ENCODE peak calls at places on chromosomes 12 and 14, in five cellular contexts. One of them, this sample, is unnamed.

GRCh38 chr12:32418903-32419519 is 19.7 kb downstream of the FGD4 start:
- DNase-seq in A549: no peak
- DNase-seq in fibroblast of lung: no peak
- DNase-seq in naive thymus-derived CD4-positive, alpha-beta T cell: no peak
- DNase-seq in stomach: no peak
- DNase-seq in this sample: no peak

GRCh38 chr14:37819155-37820015 is 224.0 kb downstream of the TTC6 start:
- DNase-seq in A549: peak; percentile 16
- DNase-seq in fibroblast of lung: peak; percentile 79
- DNase-seq in naive thymus-derived CD4-positive, alpha-beta T cell: no peak
- DNase-seq in stomach: no peak
- DNase-seq in this sample: peak; percentile 52

GRCh38 chr12:30925607-30926242 is 823 bp upstream of the TSPAN11 start:
- DNase-seq in A549: no peak
- DNase-seq in fibroblast of lung: no peak
- DNase-seq in naive thymus-derived CD4-positive, alpha-beta T cell: no peak
- DNase-seq in stomach: no peak
- DNase-seq in this sample: no peak

GRCh38 chr12:106648736-106649135 is 65.9 kb downstream of the RFX4 start:
- DNase-seq in A549: no peak
- DNase-seq in fibroblast of lung: no peak
- DNase-seq in naive thymus-derived CD4-positive, alpha-beta T cell: no peak
- DNase-seq in stomach: no peak
- DNase-seq in this sample: no peak

GRCh38 chr12:123935956-123936355 is 36.7 kb downstream of the CCDC92 start:
- DNase-seq in A549: no peak
- DNase-seq in fibroblast of lung: no peak
- DNase-seq in naive thymus-derived CD4-positive, alpha-beta T cell: no peak
- DNase-seq in stomach: no peak
- DNase-seq in this sample: no peak

GRCh38 chr12:89162704-89163261 is 189.5 kb downstream of the DUSP6 start:
- DNase-seq in A549: peak; percentile 91
- DNase-seq in fibroblast of lung: peak; percentile 98
- DNase-seq in naive thymus-derived CD4-positive, alpha-beta T cell: no peak
- DNase-seq in stomach: peak; percentile 27
- DNase-seq in this sample: peak; percentile 94

GRCh38 chr12:93990832-93991748 is 157.3 kb upstream of the PLXNC1 start:
- DNase-seq in A549: peak; percentile 48
- DNase-seq in fibroblast of lung: peak; percentile 64
- DNase-seq in naive thymus-derived CD4-positive, alpha-beta T cell: no peak
- DNase-seq in stomach: no peak
- DNase-seq in this sample: no peak

GRCh38 chr14:65101631-65102440 is 481 bp downstream of the MAX start:
- DNase-seq in A549: no peak
- DNase-seq in fibroblast of lung: no peak
- DNase-seq in naive thymus-derived CD4-positive, alpha-beta T cell: peak; percentile 43
- DNase-seq in stomach: peak; percentile 30
- DNase-seq in this sample: peak; percentile 51

GRCh38 chr12:69570000-69570516 is 15.2 kb upstream of the CCT2 start:
- DNase-seq in A549: peak; percentile 79
- DNase-seq in fibroblast of lung: peak; percentile 96
- DNase-seq in naive thymus-derived CD4-positive, alpha-beta T cell: no peak
- DNase-seq in stomach: no peak
- DNase-seq in this sample: peak; percentile 47

GRCh38 chr12:10088955-10089354 is 9.8 kb downstream of the CLEC1A start:
- DNase-seq in A549: no peak
- DNase-seq in fibroblast of lung: no peak
- DNase-seq in naive thymus-derived CD4-positive, alpha-beta T cell: no peak
- DNase-seq in stomach: no peak
- DNase-seq in this sample: no peak

GRCh38 chr14:77955816-77956796 is 156.2 kb downstream of the ADCK1 start:
- DNase-seq in A549: no peak
- DNase-seq in fibroblast of lung: no peak
- DNase-seq in naive thymus-derived CD4-positive, alpha-beta T cell: no peak
- DNase-seq in stomach: no peak
- DNase-seq in this sample: no peak

GRCh38 chr12:14950982-14951746 is 10.2 kb downstream of the ARHGDIB start:
- DNase-seq in A549: no peak
- DNase-seq in fibroblast of lung: peak; percentile 27
- DNase-seq in naive thymus-derived CD4-positive, alpha-beta T cell: no peak
- DNase-seq in stomach: no peak
- DNase-seq in this sample: no peak

GRCh38 chr14:74509587-74510210 is 16.1 kb downstream of the ISCA2 start:
- DNase-seq in A549: no peak
- DNase-seq in fibroblast of lung: no peak
- DNase-seq in naive thymus-derived CD4-positive, alpha-beta T cell: no peak
- DNase-seq in stomach: no peak
- DNase-seq in this sample: no peak

GRCh38 chr14:57382283-57382682 is 8.1 kb upstream of the NAA30 start:
- DNase-seq in A549: peak; percentile 38
- DNase-seq in fibroblast of lung: peak; percentile 86
- DNase-seq in naive thymus-derived CD4-positive, alpha-beta T cell: no peak
- DNase-seq in stomach: no peak
- DNase-seq in this sample: peak; percentile 42

GRCh38 chr14:23112359-23113178 is 6.5 kb downstream of the CEBPE start:
- DNase-seq in A549: no peak
- DNase-seq in fibroblast of lung: no peak
- DNase-seq in naive thymus-derived CD4-positive, alpha-beta T cell: no peak
- DNase-seq in stomach: no peak
- DNase-seq in this sample: no peak

GRCh38 chr12:52455818-52456217 is 3.9 kb upstream of the KRT6B start:
- DNase-seq in A549: no peak
- DNase-seq in fibroblast of lung: no peak
- DNase-seq in naive thymus-derived CD4-positive, alpha-beta T cell: no peak
- DNase-seq in stomach: no peak
- DNase-seq in this sample: no peak

GRCh38 chr14:20435454-20436362 is at the start of gene KLHL33:
- DNase-seq in A549: no peak
- DNase-seq in fibroblast of lung: no peak
- DNase-seq in naive thymus-derived CD4-positive, alpha-beta T cell: no peak
- DNase-seq in stomach: no peak
- DNase-seq in this sample: no peak

GRCh38 chr12:49476091-49476490 is 62.7 kb upstream of the KCNH3 start:
- DNase-seq in A549: no peak
- DNase-seq in fibroblast of lung: no peak
- DNase-seq in naive thymus-derived CD4-positive, alpha-beta T cell: no peak
- DNase-seq in stomach: no peak
- DNase-seq in this sample: no peak

DNA sequence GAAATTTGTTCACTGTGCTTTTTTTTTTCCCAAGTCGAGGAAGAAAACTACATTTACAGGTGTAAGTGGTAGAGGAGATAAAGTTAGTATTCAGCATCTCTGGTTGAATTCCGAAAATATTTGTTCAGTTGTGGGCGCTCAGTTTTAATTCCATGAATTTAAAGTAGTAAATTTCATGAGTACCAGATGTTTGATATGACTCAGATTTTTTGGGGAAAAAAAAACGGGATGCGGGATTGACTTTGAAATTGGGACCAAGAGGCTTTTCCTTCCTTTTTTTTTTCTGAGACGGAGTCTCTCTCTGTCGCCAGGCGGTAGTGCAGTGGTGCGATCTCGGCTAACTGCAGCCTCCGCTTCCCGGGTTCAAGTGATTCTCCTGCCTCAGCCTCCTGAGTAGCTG is 1.6 kb downstream of the TULP3 start:
- DNase-seq in A549: no peak
- DNase-seq in fibroblast of lung: peak; percentile 28
- DNase-seq in naive thymus-derived CD4-positive, alpha-beta T cell: no peak
- DNase-seq in stomach: no peak
- DNase-seq in this sample: peak; percentile 50
- H3K4me3 ChIP-seq in A549: no peak overlapping the region
- H3K4me3 ChIP-seq in fibroblast of lung: peak overlapping the region; percentile 92
- H3K4me3 ChIP-seq in naive thymus-derived CD4-positive, alpha-beta T cell: no peak overlapping the region
- H3K4me3 ChIP-seq in stomach: peak overlapping the region; percentile 73
- H3K4me3 ChIP-seq in this sample: peak overlapping the region; percentile 91

DNA sequence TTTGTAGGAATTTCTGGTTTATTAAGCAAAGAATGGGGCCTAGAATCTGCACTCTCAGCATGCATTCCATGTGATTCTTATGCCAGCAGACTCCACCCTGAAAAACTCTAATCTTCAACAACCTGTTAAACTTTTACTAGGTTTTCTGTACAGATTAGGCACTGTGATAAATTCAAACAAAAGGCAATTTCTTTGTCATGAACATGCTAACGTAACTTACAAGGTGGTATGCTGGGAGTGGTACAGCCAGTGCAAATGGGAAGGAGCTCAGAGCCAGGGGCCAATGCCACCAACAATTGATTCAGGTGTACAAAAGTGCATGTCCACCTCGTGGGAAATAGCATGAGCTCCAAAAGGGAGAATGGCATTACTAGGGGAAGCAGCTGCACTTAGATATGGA is 83.0 kb downstream of the PPFIBP1 start:
- DNase-seq in A549: no peak
- DNase-seq in fibroblast of lung: no peak
- DNase-seq in naive thymus-derived CD4-positive, alpha-beta T cell: no peak
- DNase-seq in stomach: peak; percentile 51
- DNase-seq in this sample: no peak
- H3K4me1 ChIP-seq in A549: peaks cover 44% of the 10 kb centered on the region
- H3K4me1 ChIP-seq in fibroblast of lung: peaks cover 10% of the 10 kb centered on the region
- H3K4me1 ChIP-seq in naive thymus-derived CD4-positive, alpha-beta T cell: no peaks in the 10 kb centered on the region
- H3K4me1 ChIP-seq in stomach: peaks cover 30% of the 10 kb centered on the region
- H3K4me1 ChIP-seq in this sample: peaks cover 31% of the 10 kb centered on the region

GRCh38 chr12:80708535-80709328 is 1.3 kb downstream of the MYF6 start:
- DNase-seq in A549: no peak
- DNase-seq in fibroblast of lung: peak; percentile 35
- DNase-seq in naive thymus-derived CD4-positive, alpha-beta T cell: no peak
- DNase-seq in stomach: no peak
- DNase-seq in this sample: no peak
- H3K4me3 ChIP-seq in A549: no peak overlapping the region
- H3K4me3 ChIP-seq in fibroblast of lung: peak overlapping the region; percentile 18
- H3K4me3 ChIP-seq in naive thymus-derived CD4-positive, alpha-beta T cell: no peak overlapping the region
- H3K4me3 ChIP-seq in stomach: peak overlapping the region; percentile 1
- H3K4me3 ChIP-seq in this sample: peak overlapping the region; percentile 68

GRCh38 chr14:103713304-103714062 is 1.8 kb downstream of the XRCC3 start:
- DNase-seq in A549: no peak
- DNase-seq in fibroblast of lung: no peak
- DNase-seq in naive thymus-derived CD4-positive, alpha-beta T cell: no peak
- DNase-seq in stomach: no peak
- DNase-seq in this sample: no peak

GRCh38 chr14:103715052-103716000 is at the start of the genes XRCC3 and ZFYVE21:
- DNase-seq in A549: peak; percentile 99
- DNase-seq in fibroblast of lung: peak; percentile 98
- DNase-seq in naive thymus-derived CD4-positive, alpha-beta T cell: peak; percentile 100
- DNase-seq in stomach: peak; percentile 100
- DNase-seq in this sample: peak; percentile 100

GRCh38 chr14:103716091-103716801 is 636 bp downstream of the ZFYVE21 start:
- DNase-seq in A549: no peak
- DNase-seq in fibroblast of lung: no peak
- DNase-seq in naive thymus-derived CD4-positive, alpha-beta T cell: no peak
- DNase-seq in stomach: no peak
- DNase-seq in this sample: peak; percentile 66

GRCh38 chr14:103712633-103713247 is 2.5 kb downstream of the XRCC3 start:
- DNase-seq in A549: no peak
- DNase-seq in fibroblast of lung: no peak
- DNase-seq in naive thymus-derived CD4-positive, alpha-beta T cell: no peak
- DNase-seq in stomach: peak; percentile 46
- DNase-seq in this sample: no peak

DNA sequence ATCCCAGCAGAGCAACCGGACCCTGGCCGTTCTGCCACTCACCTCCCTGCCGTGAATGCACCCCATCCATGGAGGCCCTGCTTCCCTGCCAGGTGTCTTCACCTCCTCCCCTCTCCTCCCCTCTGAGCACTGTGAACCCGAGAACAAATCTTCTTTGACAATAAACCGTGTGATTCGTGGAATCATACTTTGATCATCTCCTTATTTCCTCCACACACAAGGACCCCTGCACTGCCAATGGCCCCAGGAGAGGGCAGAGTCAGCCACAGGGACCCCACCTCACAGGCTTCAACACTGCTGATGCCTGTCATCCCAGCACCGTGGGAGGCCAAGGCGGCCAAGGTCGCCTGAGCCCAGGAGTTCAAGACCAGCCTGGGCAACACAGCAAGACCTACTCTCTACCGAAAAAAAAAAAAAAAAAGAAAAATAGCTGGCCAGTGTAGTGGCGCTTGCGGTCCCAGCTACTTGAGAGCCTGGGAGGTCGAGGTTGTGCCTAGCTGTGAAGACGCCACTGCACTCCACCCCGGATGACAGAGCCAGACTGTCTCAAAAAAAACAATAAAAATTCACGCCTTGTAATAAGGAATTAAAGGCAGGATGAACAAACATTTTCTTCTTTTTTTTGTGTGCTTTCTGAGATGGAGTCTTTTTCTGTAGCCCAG is 1.1 kb downstream of the XRCC3 start:
- DNase-seq in A549: no peak
- DNase-seq in fibroblast of lung: no peak
- DNase-seq in naive thymus-derived CD4-positive, alpha-beta T cell: no peak
- DNase-seq in stomach: no peak
- DNase-seq in this sample: no peak
- H3K4me1 ChIP-seq in A549: peaks cover 19% of the 10 kb centered on the region
- H3K4me1 ChIP-seq in fibroblast of lung: peaks cover 11% of the 10 kb centered on the region
- H3K4me1 ChIP-seq in naive thymus-derived CD4-positive, alpha-beta T cell: peaks cover 10% of the 10 kb centered on the region
- H3K4me1 ChIP-seq in stomach: peaks cover 48% of the 10 kb centered on the region
- H3K4me1 ChIP-seq in this sample: peaks cover 30% of the 10 kb centered on the region

GRCh38 chr12:122547330-122547729 is 20.3 kb downstream of the KNTC1 start:
- DNase-seq in A549: no peak
- DNase-seq in fibroblast of lung: no peak
- DNase-seq in naive thymus-derived CD4-positive, alpha-beta T cell: no peak
- DNase-seq in stomach: no peak
- DNase-seq in this sample: no peak

GRCh38 chr12:122544537-122544936 is 17.5 kb downstream of the KNTC1 start:
- DNase-seq in A549: no peak
- DNase-seq in fibroblast of lung: no peak
- DNase-seq in naive thymus-derived CD4-positive, alpha-beta T cell: no peak
- DNase-seq in stomach: no peak
- DNase-seq in this sample: no peak

GRCh38 chr12:122545855-122546254 is 18.8 kb downstream of the KNTC1 start:
- DNase-seq in A549: no peak
- DNase-seq in fibroblast of lung: no peak
- DNase-seq in naive thymus-derived CD4-positive, alpha-beta T cell: no peak
- DNase-seq in stomach: no peak
- DNase-seq in this sample: no peak
- H3K4me3 ChIP-seq in A549: no peak overlapping the region
- H3K4me3 ChIP-seq in fibroblast of lung: no peak overlapping the region
- H3K4me3 ChIP-seq in naive thymus-derived CD4-positive, alpha-beta T cell: no peak overlapping the region
- H3K4me3 ChIP-seq in stomach: no peak overlapping the region
- H3K4me3 ChIP-seq in this sample: no peak overlapping the region

This sample was measured in adipocyte.